ENCODE peak calls at places on chromosomes 3 and 15, in eight cellular contexts. One of them, this sample, is unnamed.
A peak's percentile ranks its signal among the peaks of the same experiment; 100 is the strongest.

GRCh38 chr3:28799084-28799483 is 450.5 kb upstream of the AZI2 start:
- DNase-seq in right lobe of liver: no peak
- DNase-seq in psoas muscle: no peak
- DNase-seq in mucosa of descending colon: no peak
- DNase-seq in mammary epithelial cell: no peak
- DNase-seq in fibroblast of lung: peak; percentile 5
- DNase-seq in body of pancreas: no peak
- DNase-seq in neuronal stem cell: no peak
- DNase-seq in this sample: peak; percentile 25

GRCh38 chr3:46489875-46490274 is 7.9 kb upstream of the RTP3 start:
- DNase-seq in right lobe of liver: no peak
- DNase-seq in psoas muscle: no peak
- DNase-seq in mammary epithelial cell: peak; percentile 75
- DNase-seq in neuronal stem cell: no peak
- DNase-seq in body of pancreas: no peak
- DNase-seq in mucosa of descending colon: no peak
- DNase-seq in fibroblast of lung: peak; percentile 86
- DNase-seq in this sample: no peak

GRCh38 chr15:94306700-94307650 is 75.6 kb downstream of the MCTP2 start:
- DNase-seq in right lobe of liver: no peak
- DNase-seq in mammary epithelial cell: peak; percentile 81
- DNase-seq in mucosa of descending colon: no peak
- DNase-seq in psoas muscle: no peak
- DNase-seq in body of pancreas: no peak
- DNase-seq in fibroblast of lung: peak; percentile 83
- DNase-seq in neuronal stem cell: no peak
- DNase-seq in this sample: no peak

GRCh38 chr3:12046406-12046805 is 42.2 kb downstream of the SYN2 start:
- DNase-seq in neuronal stem cell: no peak
- DNase-seq in mucosa of descending colon: no peak
- DNase-seq in body of pancreas: no peak
- DNase-seq in mammary epithelial cell: no peak
- DNase-seq in fibroblast of lung: no peak
- DNase-seq in right lobe of liver: no peak
- DNase-seq in psoas muscle: no peak
- DNase-seq in this sample: no peak

GRCh38 chr3:195147649-195148121 is 123.3 kb downstream of the XXYLT1 start:
- DNase-seq in fibroblast of lung: no peak
- DNase-seq in psoas muscle: peak; percentile 64
- DNase-seq in mammary epithelial cell: no peak
- DNase-seq in right lobe of liver: no peak
- DNase-seq in neuronal stem cell: no peak
- DNase-seq in mucosa of descending colon: peak; percentile 77
- DNase-seq in body of pancreas: no peak
- DNase-seq in this sample: peak; percentile 37

GRCh38 chr15:74316116-74316515 is 51.3 kb downstream of the CYP11A1 start:
- DNase-seq in body of pancreas: no peak
- DNase-seq in neuronal stem cell: no peak
- DNase-seq in mammary epithelial cell: no peak
- DNase-seq in psoas muscle: peak; percentile 65
- DNase-seq in right lobe of liver: no peak
- DNase-seq in mucosa of descending colon: no peak
- DNase-seq in fibroblast of lung: peak; percentile 33
- DNase-seq in this sample: no peak

GRCh38 chr15:88016373-88016772 is 240.2 kb downstream of the NTRK3 start:
- DNase-seq in mammary epithelial cell: no peak
- DNase-seq in body of pancreas: no peak
- DNase-seq in right lobe of liver: no peak
- DNase-seq in mucosa of descending colon: no peak
- DNase-seq in neuronal stem cell: no peak
- DNase-seq in psoas muscle: no peak
- DNase-seq in fibroblast of lung: no peak
- DNase-seq in this sample: no peak

GRCh38 chr3:156509209-156510174 is 45.4 kb downstream of the SSR3 start:
- DNase-seq in mucosa of descending colon: no peak
- DNase-seq in fibroblast of lung: peak; percentile 54
- DNase-seq in neuronal stem cell: peak; percentile 21
- DNase-seq in right lobe of liver: no peak
- DNase-seq in mammary epithelial cell: peak; percentile 44
- DNase-seq in body of pancreas: no peak
- DNase-seq in psoas muscle: no peak
- DNase-seq in this sample: peak; percentile 76

GRCh38 chr3:121834734-121835709 is at the start of the genes EAF2 and IQCB1:
- DNase-seq in fibroblast of lung: peak; percentile 94
- DNase-seq in neuronal stem cell: peak; percentile 93
- DNase-seq in body of pancreas: peak; percentile 97
- DNase-seq in mucosa of descending colon: peak; percentile 97
- DNase-seq in mammary epithelial cell: peak; percentile 95
- DNase-seq in right lobe of liver: peak; percentile 98
- DNase-seq in psoas muscle: peak; percentile 98
- DNase-seq in this sample: peak; percentile 97

GRCh38 chr15:89494941-89495637 is 1.3 kb downstream of the RHCG start:
- DNase-seq in mammary epithelial cell: no peak
- DNase-seq in right lobe of liver: peak; percentile 47
- DNase-seq in body of pancreas: no peak
- DNase-seq in fibroblast of lung: no peak
- DNase-seq in neuronal stem cell: peak; percentile 32
- DNase-seq in mucosa of descending colon: no peak
- DNase-seq in psoas muscle: no peak
- DNase-seq in this sample: no peak

GRCh38 chr15:28094732-28095521 is 4.2 kb downstream of the OCA2 start:
- DNase-seq in body of pancreas: peak; percentile 73
- DNase-seq in psoas muscle: no peak
- DNase-seq in mucosa of descending colon: peak; percentile 91
- DNase-seq in mammary epithelial cell: no peak
- DNase-seq in neuronal stem cell: no peak
- DNase-seq in right lobe of liver: peak; percentile 69
- DNase-seq in fibroblast of lung: no peak
- DNase-seq in this sample: no peak

GRCh38 chr3:187737401-187738088 is 7.7 kb downstream of the BCL6 start:
- DNase-seq in body of pancreas: peak; percentile 62
- DNase-seq in mucosa of descending colon: peak; percentile 87
- DNase-seq in psoas muscle: peak; percentile 89
- DNase-seq in mammary epithelial cell: peak; percentile 72
- DNase-seq in neuronal stem cell: no peak
- DNase-seq in fibroblast of lung: peak; percentile 75
- DNase-seq in right lobe of liver: peak; percentile 86
- DNase-seq in this sample: peak; percentile 49

GRCh38 chr3:86988235-86988634 is 2.7 kb downstream of the VGLL3 start:
- DNase-seq in neuronal stem cell: no peak
- DNase-seq in right lobe of liver: no peak
- DNase-seq in fibroblast of lung: peak; percentile 95
- DNase-seq in body of pancreas: no peak
- DNase-seq in psoas muscle: no peak
- DNase-seq in mammary epithelial cell: peak; percentile 77
- DNase-seq in mucosa of descending colon: no peak
- DNase-seq in this sample: peak; percentile 91

GRCh38 chr3:67486883-67487282 is 167.5 kb downstream of the SUCLG2 start:
- DNase-seq in body of pancreas: no peak
- DNase-seq in neuronal stem cell: no peak
- DNase-seq in right lobe of liver: no peak
- DNase-seq in mammary epithelial cell: no peak
- DNase-seq in psoas muscle: no peak
- DNase-seq in fibroblast of lung: no peak
- DNase-seq in mucosa of descending colon: no peak
- DNase-seq in this sample: no peak

GRCh38 chr3:48248095-48248863 is 7.4 kb downstream of the ZNF589 start:
- DNase-seq in neuronal stem cell: no peak
- DNase-seq in mucosa of descending colon: no peak
- DNase-seq in right lobe of liver: no peak
- DNase-seq in fibroblast of lung: no peak
- DNase-seq in body of pancreas: no peak
- DNase-seq in psoas muscle: no peak
- DNase-seq in mammary epithelial cell: no peak
- DNase-seq in this sample: no peak

GRCh38 chr3:52240059-52240885 is 1.3 kb upstream of the TWF2 start:
- DNase-seq in mucosa of descending colon: peak; percentile 56
- DNase-seq in fibroblast of lung: peak; percentile 94
- DNase-seq in right lobe of liver: peak; percentile 72
- DNase-seq in mammary epithelial cell: peak; percentile 79
- DNase-seq in body of pancreas: peak; percentile 68
- DNase-seq in psoas muscle: peak; percentile 83
- DNase-seq in neuronal stem cell: no peak
- DNase-seq in this sample: no peak
- H3K4me1 ChIP-seq in mucosa of descending colon: peaks cover 21% of the 10 kb centered on the region
- H3K4me1 ChIP-seq in fibroblast of lung: peaks cover 27% of the 10 kb centered on the region
- H3K4me1 ChIP-seq in right lobe of liver: peaks cover 35% of the 10 kb centered on the region
- H3K4me1 ChIP-seq in mammary epithelial cell: peaks cover 54% of the 10 kb centered on the region
- H3K4me1 ChIP-seq in body of pancreas: peaks cover 42% of the 10 kb centered on the region
- H3K4me1 ChIP-seq in psoas muscle: peaks cover 47% of the 10 kb centered on the region
- H3K4me1 ChIP-seq in neuronal stem cell: peaks cover 15% of the 10 kb centered on the region
- H3K4me1 ChIP-seq in this sample: peaks cover 14% of the 10 kb centered on the region

GRCh38 chr15:67884009-67884408 is 44.2 kb upstream of the RNU6-1 start:
- DNase-seq in right lobe of liver: no peak
- DNase-seq in mammary epithelial cell: no peak
- DNase-seq in body of pancreas: no peak
- DNase-seq in mucosa of descending colon: no peak
- DNase-seq in neuronal stem cell: no peak
- DNase-seq in psoas muscle: no peak
- DNase-seq in fibroblast of lung: no peak
- DNase-seq in this sample: no peak

GRCh38 chr15:67884514-67885225 is 44.8 kb upstream of the RNU6-1 start:
- DNase-seq in right lobe of liver: peak; percentile 95
- DNase-seq in mammary epithelial cell: peak; percentile 80
- DNase-seq in body of pancreas: peak; percentile 88
- DNase-seq in fibroblast of lung: peak; percentile 76
- DNase-seq in neuronal stem cell: peak; percentile 69
- DNase-seq in psoas muscle: peak; percentile 89
- DNase-seq in mucosa of descending colon: peak; percentile 90
- DNase-seq in this sample: peak; percentile 88

GRCh38 chr15:67880651-67881182 is 40.9 kb upstream of the RNU6-1 start:
- DNase-seq in psoas muscle: no peak
- DNase-seq in fibroblast of lung: peak; percentile 47
- DNase-seq in body of pancreas: peak; percentile 62
- DNase-seq in mucosa of descending colon: no peak
- DNase-seq in mammary epithelial cell: peak; percentile 65
- DNase-seq in right lobe of liver: peak; percentile 59
- DNase-seq in neuronal stem cell: no peak
- DNase-seq in this sample: peak; percentile 34

GRCh38 chr15:67883228-67883773 is 43.5 kb upstream of the RNU6-1 start:
- DNase-seq in psoas muscle: no peak
- DNase-seq in neuronal stem cell: no peak
- DNase-seq in mucosa of descending colon: no peak
- DNase-seq in mammary epithelial cell: no peak
- DNase-seq in fibroblast of lung: no peak
- DNase-seq in right lobe of liver: no peak
- DNase-seq in body of pancreas: no peak
- DNase-seq in this sample: peak; percentile 18

GRCh38 chr15:67882487-67883227 is 42.8 kb upstream of the RNU6-1 start:
- DNase-seq in body of pancreas: no peak
- DNase-seq in right lobe of liver: no peak
- DNase-seq in mammary epithelial cell: no peak
- DNase-seq in mucosa of descending colon: no peak
- DNase-seq in psoas muscle: no peak
- DNase-seq in neuronal stem cell: no peak
- DNase-seq in fibroblast of lung: no peak
- DNase-seq in this sample: no peak
- H3K4me1 ChIP-seq in body of pancreas: peaks cover 14% of the 10 kb centered on the region
- H3K4me1 ChIP-seq in right lobe of liver: no peaks in the 10 kb centered on the region
- H3K4me1 ChIP-seq in mammary epithelial cell: peaks cover 30% of the 10 kb centered on the region
- H3K4me1 ChIP-seq in mucosa of descending colon: peaks cover 8% of the 10 kb centered on the region
- H3K4me1 ChIP-seq in psoas muscle: no peaks in the 10 kb centered on the region
- H3K4me1 ChIP-seq in neuronal stem cell: peaks cover 21% of the 10 kb centered on the region
- H3K4me1 ChIP-seq in fibroblast of lung: peaks cover 3% of the 10 kb centered on the region
- H3K4me1 ChIP-seq in this sample: peaks cover 4% of the 10 kb centered on the region

GRCh38 chr15:40340740-40341400 is at the start of gene CCDC9B:
- DNase-seq in fibroblast of lung: peak; percentile 81
- DNase-seq in mucosa of descending colon: peak; percentile 95
- DNase-seq in neuronal stem cell: no peak
- DNase-seq in mammary epithelial cell: peak; percentile 83
- DNase-seq in right lobe of liver: peak; percentile 96
- DNase-seq in psoas muscle: peak; percentile 97
- DNase-seq in body of pancreas: peak; percentile 89
- DNase-seq in this sample: peak; percentile 91

GRCh38 chr15:40344631-40345120 is 3.9 kb upstream of the CCDC9B start:
- DNase-seq in neuronal stem cell: no peak
- DNase-seq in mammary epithelial cell: peak; percentile 45
- DNase-seq in body of pancreas: peak; percentile 73
- DNase-seq in fibroblast of lung: peak; percentile 72
- DNase-seq in psoas muscle: peak; percentile 82
- DNase-seq in mucosa of descending colon: peak; percentile 79
- DNase-seq in right lobe of liver: peak; percentile 67
- DNase-seq in this sample: peak; percentile 74

GRCh38 chr15:40343512-40343911 is 2.8 kb upstream of the CCDC9B start:
- DNase-seq in neuronal stem cell: no peak
- DNase-seq in mammary epithelial cell: peak; percentile 68
- DNase-seq in mucosa of descending colon: peak; percentile 60
- DNase-seq in body of pancreas: no peak
- DNase-seq in fibroblast of lung: peak; percentile 97
- DNase-seq in psoas muscle: peak; percentile 58
- DNase-seq in right lobe of liver: no peak
- DNase-seq in this sample: peak; percentile 93

GRCh38 chr15:40344217-40344616 is 3.5 kb upstream of the CCDC9B start:
- DNase-seq in mammary epithelial cell: no peak
- DNase-seq in fibroblast of lung: peak; percentile 81
- DNase-seq in right lobe of liver: no peak
- DNase-seq in mucosa of descending colon: no peak
- DNase-seq in body of pancreas: no peak
- DNase-seq in psoas muscle: no peak
- DNase-seq in neuronal stem cell: no peak
- DNase-seq in this sample: peak; percentile 60

GRCh38 chr15:40342421-40343313 is 1.9 kb upstream of the CCDC9B start:
- DNase-seq in mucosa of descending colon: no peak
- DNase-seq in neuronal stem cell: no peak
- DNase-seq in fibroblast of lung: peak; percentile 53
- DNase-seq in mammary epithelial cell: peak; percentile 74
- DNase-seq in right lobe of liver: no peak
- DNase-seq in psoas muscle: peak; percentile 12
- DNase-seq in body of pancreas: no peak
- DNase-seq in this sample: no peak
- H3K4me1 ChIP-seq in mucosa of descending colon: peaks cover 85% of the 10 kb centered on the region
- H3K4me1 ChIP-seq in neuronal stem cell: peaks cover 12% of the 10 kb centered on the region
- H3K4me1 ChIP-seq in fibroblast of lung: peaks cover 41% of the 10 kb centered on the region
- H3K4me1 ChIP-seq in mammary epithelial cell: peaks cover 66% of the 10 kb centered on the region
- H3K4me1 ChIP-seq in right lobe of liver: peaks cover 21% of the 10 kb centered on the region
- H3K4me1 ChIP-seq in psoas muscle: peaks cover 50% of the 10 kb centered on the region
- H3K4me1 ChIP-seq in body of pancreas: peaks cover 41% of the 10 kb centered on the region
- H3K4me1 ChIP-seq in this sample: peaks cover 23% of the 10 kb centered on the region

DNA sequence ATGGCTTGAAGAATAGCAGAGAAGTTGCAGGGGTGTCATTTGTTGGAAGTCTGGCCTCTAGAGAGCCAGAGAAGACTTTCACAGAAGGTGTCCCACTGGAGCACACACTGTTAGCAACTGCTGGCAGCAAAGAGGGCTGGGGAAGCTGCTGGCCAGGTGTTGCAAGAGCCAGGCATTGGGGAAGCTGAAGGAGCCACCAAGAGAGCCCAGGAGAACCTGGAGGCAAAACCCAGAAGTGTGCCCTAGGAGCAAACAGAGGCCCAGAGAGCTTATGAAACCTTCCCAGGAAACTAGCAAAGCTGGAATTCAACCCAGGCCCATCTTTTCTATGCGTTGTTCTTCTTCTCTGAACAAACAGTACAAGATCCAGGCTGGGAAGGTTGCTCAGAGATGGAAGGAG is 132.7 kb upstream of the TRIM42 start:
- DNase-seq in neuronal stem cell: no peak
- DNase-seq in right lobe of liver: no peak
- DNase-seq in mucosa of descending colon: no peak
- DNase-seq in fibroblast of lung: no peak
- DNase-seq in body of pancreas: no peak
- DNase-seq in mammary epithelial cell: no peak
- DNase-seq in psoas muscle: no peak
- DNase-seq in this sample: no peak
- H3K4me1 ChIP-seq in neuronal stem cell: no peaks in the 10 kb centered on the region
- H3K4me1 ChIP-seq in right lobe of liver: no peaks in the 10 kb centered on the region
- H3K4me1 ChIP-seq in mucosa of descending colon: no peaks in the 10 kb centered on the region
- H3K4me1 ChIP-seq in fibroblast of lung: no peaks in the 10 kb centered on the region
- H3K4me1 ChIP-seq in body of pancreas: no peaks in the 10 kb centered on the region
- H3K4me1 ChIP-seq in mammary epithelial cell: peaks cover 16% of the 10 kb centered on the region
- H3K4me1 ChIP-seq in psoas muscle: no peaks in the 10 kb centered on the region
- H3K4me1 ChIP-seq in this sample: no peaks in the 10 kb centered on the region

GRCh38 chr3:42177801-42178150 is 86.6 kb downstream of the TRAK1 start:
- DNase-seq in fibroblast of lung: no peak
- DNase-seq in body of pancreas: no peak
- DNase-seq in mucosa of descending colon: no peak
- DNase-seq in neuronal stem cell: no peak
- DNase-seq in mammary epithelial cell: no peak
- DNase-seq in right lobe of liver: no peak
- DNase-seq in psoas muscle: no peak
- DNase-seq in this sample: no peak
- H3K4me1 ChIP-seq in fibroblast of lung: peaks cover 4% of the 10 kb centered on the region
- H3K4me1 ChIP-seq in body of pancreas: peaks cover 29% of the 10 kb centered on the region
- H3K4me1 ChIP-seq in mucosa of descending colon: peaks cover 9% of the 10 kb centered on the region
- H3K4me1 ChIP-seq in neuronal stem cell: peaks cover 39% of the 10 kb centered on the region
- H3K4me1 ChIP-seq in mammary epithelial cell: peaks cover 42% of the 10 kb centered on the region
- H3K4me1 ChIP-seq in right lobe of liver: peaks cover 16% of the 10 kb centered on the region
- H3K4me1 ChIP-seq in psoas muscle: peaks cover 62% of the 10 kb centered on the region
- H3K4me1 ChIP-seq in this sample: peaks cover 17% of the 10 kb centered on the region